ENCODE peak calls at places on chromosomes 12 and 14, in five cellular contexts. S is K562, X is H1, M is GM12878, H is A549. A is an unnamed sample.

GRCh38 chr12:46071335-46071734 is 81.0 kb upstream of the SCAF11 start:
- DNase-seq in S (no peak), M (no peak), H (peak; percentile 9), X (no peak), A (no peak)

GRCh38 chr14:100904307-100905019 is 941 bp upstream of the RTL1 start:
- DNase-seq in H (peak; percentile 34), M (no peak), S (no peak), X (no peak), A (no peak)

GRCh38 chr14:72699852-72700257 is 194.0 kb downstream of the DPF3 start:
- DNase-seq in X (no peak), S (no peak), H (peak; percentile 14), M (no peak), A (peak; percentile 83)

GRCh38 chr12:92253301-92253700 is 107.7 kb upstream of the BTG1 start:
- DNase-seq in H (no peak), X (no peak), M (no peak), S (no peak), A (peak; percentile 4)

GRCh38 chr12:25236626-25237025 is 14.1 kb downstream of the KRAS start:
- DNase-seq in S (no peak), M (no peak), H (no peak), X (no peak), A (peak; percentile 51)

GRCh38 chr14:68688872-68689371 is 103.9 kb downstream of the ZFP36L1 start:
- DNase-seq in H (peak; percentile 58), M (no peak), X (no peak), S (no peak), A (peak; percentile 76)

GRCh38 chr12:51270847-51271518 is 768 bp upstream of the SMAGP start:
- DNase-seq in M (no peak), X (no peak), H (peak; percentile 65), S (no peak), A (peak; percentile 86)

GRCh38 chr12:46214668-46215429 is 54.0 kb downstream of the SLC38A1 start:
- DNase-seq in X (no peak), S (no peak), M (peak; percentile 78), H (no peak), A (peak; percentile 36)

GRCh38 chr12:19130224-19131019 is 889 bp downstream of the PLEKHA5 start:
- DNase-seq in X (no peak), H (peak; percentile 19), S (peak; percentile 46), M (no peak), A (no peak)

GRCh38 chr12:116551952-116552749 is 7.0 kb upstream of the MAP1LC3B2 start:
- DNase-seq in M (no peak), S (no peak), X (no peak), H (no peak), A (peak; percentile 86)

GRCh38 chr12:32312049-32312670 is 87.2 kb upstream of the FGD4 start:
- DNase-seq in M (peak; percentile 21), X (no peak), H (peak; percentile 80), S (no peak), A (peak; percentile 72)

GRCh38 chr14:103549361-103550311 is 12.8 kb downstream of the BAG5 start:
- DNase-seq in S (no peak), X (no peak), M (no peak), H (no peak), A (no peak)

GRCh38 chr12:32083489-32083888 is 23.2 kb upstream of the BICD1 start:
- DNase-seq in S (no peak), H (no peak), M (no peak), X (no peak), A (peak; percentile 80)

GRCh38 chr12:73452672-73453469 is 1084.8 kb upstream of the ATXN7L3B start:
- DNase-seq in H (no peak), X (no peak), M (no peak), S (no peak), A (no peak)

GRCh38 chr12:131091413-131091975 is 137.8 kb downstream of the ADGRD1 start:
- DNase-seq in S (no peak), X (no peak), H (no peak), M (peak; percentile 80), A (no peak)

GRCh38 chr12:92675092-92675865 is 27.5 kb upstream of the PLEKHG7 start:
- DNase-seq in M (no peak), S (no peak), H (no peak), X (no peak), A (peak; percentile 18)

GRCh38 chr12:89919241-89919906 is 210.7 kb upstream of the ATP2B1 start:
- DNase-seq in X (no peak), M (no peak), H (no peak), S (no peak), A (no peak)

GRCh38 chr14:32383337-32384009 is 54.4 kb downstream of the AKAP6 start:
- DNase-seq in X (no peak), H (no peak), M (no peak), S (no peak), A (no peak)

DNA sequence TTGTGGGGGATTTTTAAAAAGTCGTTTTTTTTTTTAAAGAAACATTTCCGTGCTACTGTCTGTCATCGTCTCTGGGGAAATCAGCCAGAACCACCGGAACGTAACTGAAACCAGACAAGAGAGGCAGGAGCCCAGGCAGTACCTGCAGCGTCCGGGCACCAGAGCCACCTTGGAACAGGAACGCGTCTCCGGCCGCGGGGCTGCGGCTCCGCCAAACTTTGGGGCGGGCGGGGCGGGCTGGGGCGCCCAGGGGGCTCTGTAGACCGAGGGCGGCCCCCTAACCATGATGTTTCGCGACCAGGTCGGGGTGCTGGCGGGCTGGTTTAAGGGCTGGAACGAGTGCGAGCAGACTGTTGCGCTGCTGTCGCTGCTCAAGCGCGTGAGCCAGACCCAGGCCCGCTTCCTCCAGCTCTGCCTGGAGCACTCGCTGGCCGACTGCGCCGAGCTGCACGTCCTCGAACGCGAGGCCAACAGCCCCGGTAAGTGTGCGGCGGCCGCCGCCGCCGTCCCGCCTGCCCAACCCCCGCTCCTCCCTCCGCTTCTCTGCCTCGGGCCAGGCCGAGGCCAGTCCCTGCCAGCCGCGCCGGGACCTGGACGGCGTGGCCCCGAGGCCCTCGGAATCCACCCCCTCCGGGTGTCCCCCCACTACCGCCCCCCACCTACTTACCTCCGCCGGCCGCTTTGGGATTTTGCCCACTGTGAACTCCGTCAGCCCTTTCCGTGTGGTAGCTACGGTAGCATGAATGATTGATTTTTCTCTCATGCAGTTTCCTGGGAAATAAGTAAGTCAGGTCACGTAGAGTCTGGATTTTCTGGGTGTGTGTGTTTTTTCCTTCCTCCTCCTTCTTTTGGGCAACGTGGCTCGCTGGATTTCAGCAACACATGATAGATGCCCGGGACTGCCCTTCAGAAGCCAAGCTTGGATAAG is 970 bp downstream of the SAMD4A start:
- DNase-seq in S (peak; percentile 18), X (no peak), H (peak; percentile 59), M (no peak), A (no peak)
- TF ChIP-seq RAD21 in S (no peak), X (peak; percentile 18), H (no peak), M (no peak), A (no peak)

GRCh38 chr12:113087193-113087592 is 30.7 kb downstream of the DTX1 start:
- DNase-seq in M (no peak), X (no peak), H (no peak), S (no peak), A (no peak)

GRCh38 chr12:113088971-113089756 is 32.6 kb downstream of the DTX1 start:
- DNase-seq in S (no peak), M (peak; percentile 64), H (no peak), X (no peak), A (no peak)

GRCh38 chr12:113083863-113084430 is 27.4 kb downstream of the DTX1 start:
- DNase-seq in S (no peak), M (no peak), H (no peak), X (no peak), A (no peak)

GRCh38 chr12:113088037-113088436 is 31.5 kb downstream of the DTX1 start:
- DNase-seq in X (no peak), H (no peak), S (no peak), M (no peak), A (no peak)

DNA sequence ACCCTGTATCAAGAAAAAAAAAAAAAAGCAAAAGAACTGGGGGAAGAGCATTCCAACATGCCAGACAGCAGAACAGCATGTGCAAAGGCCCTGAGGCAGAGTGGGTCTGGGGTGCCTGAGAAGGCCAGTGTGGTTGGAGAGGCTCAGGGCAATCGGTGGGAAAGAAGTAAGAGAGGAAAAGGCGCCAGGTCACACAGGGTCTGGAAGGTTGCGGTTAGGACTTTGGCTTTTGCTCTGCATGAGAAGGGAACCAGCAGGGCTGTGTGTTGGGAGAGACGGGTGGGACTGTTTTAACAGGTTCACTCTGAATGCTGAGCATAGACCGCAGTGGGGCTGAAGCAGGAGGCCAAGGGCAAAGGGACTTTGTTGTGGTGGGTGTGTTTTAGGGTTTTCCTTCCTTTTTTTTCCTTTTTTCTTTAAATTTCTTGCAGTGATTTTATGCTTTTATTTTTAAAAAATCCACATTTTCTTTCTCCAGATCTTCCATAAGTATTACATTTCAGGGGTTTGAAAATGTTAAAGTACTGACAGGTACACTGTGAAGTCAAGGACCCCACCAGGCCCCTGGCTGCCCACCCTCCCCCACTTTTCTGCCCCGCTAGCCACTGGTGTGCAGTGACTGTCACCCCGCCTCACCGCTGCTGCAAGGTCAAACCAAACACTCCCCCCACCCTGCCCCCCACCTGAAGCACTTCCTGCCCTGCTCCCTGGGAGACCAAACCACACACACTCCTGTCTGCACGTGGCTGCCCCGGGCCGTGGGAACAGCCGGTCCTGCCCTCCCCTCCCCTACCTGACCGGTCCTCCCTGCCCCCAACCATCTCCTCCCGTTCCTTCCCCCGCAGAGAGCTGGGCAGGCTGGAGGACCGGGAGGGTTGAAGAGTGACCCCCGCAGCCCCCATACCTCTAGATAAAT is 30.0 kb downstream of the DTX1 start:
- DNase-seq in S (no peak), M (peak; percentile 62), X (no peak), H (no peak), A (no peak)
- TF ChIP-seq RAD21 in S (no peak), M (no peak), X (no peak), H (no peak), A (no peak)

DNA sequence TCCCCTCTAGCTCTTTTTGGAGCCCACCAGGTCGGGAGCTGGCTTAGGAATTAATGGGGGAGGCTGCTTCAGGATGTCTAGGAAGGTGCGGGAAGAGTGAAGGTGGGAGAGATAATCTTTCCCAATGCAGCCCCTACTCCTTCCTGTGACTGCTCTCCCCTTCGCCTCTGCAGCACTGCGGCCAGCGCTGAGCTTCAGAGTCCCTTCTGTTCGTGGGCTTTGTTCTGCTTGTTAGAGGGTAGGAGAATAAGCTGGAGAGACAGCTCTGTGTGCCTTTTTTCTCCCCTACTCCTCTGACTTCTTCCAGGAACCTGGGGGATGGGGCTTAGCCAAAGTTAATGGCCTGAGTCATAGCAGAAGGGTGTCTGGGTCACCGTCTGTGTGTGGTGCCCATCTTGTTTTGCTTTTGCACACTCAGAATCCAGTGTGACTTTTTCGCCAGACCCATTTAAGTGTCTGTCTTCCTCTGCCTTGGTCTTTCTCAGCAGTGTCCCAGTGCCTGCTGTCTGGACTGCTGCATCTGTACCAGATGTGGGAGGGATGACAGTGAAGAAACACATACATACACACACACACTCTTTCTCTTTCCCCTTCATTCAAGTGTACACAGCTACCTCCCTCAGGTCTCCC is 3.0 kb downstream of the KIF5A start:
- DNase-seq in S (peak; percentile 24), M (no peak), H (no peak), X (no peak), A (peak; percentile 36)
- TF ChIP-seq RAD21 in S (no peak), M (no peak), H (no peak), X (no peak), A (no peak)

DNA sequence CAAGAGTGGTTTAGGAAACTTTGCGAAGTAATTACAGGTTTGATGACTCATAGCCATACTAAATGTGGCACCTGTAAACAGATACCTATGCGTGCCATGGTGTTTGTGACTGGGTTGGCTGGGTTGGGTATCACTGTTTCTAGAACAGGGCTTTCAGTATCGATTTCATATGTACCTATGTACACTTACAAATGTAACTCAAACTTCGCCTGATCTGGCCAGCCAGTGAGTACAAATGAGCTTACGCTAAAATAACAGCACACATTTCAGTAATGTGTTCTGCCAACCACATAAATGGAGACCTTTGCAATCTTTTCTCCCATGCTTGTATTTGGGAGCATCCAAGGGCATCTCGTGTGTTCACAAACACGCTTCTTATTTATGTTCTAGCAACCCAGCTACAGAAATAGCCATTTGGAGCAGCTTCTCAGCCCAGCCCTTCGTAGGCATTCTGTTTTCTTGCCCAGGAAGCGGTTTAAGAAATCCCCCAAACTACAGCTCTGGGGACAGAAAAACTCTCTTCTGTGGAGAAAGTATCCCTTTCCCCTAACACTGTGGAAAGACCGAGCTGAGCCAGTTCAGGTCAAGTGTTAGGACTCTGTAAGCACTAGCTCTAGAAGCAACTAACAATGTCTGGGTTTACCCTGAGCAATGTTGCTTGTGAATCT is 42.3 kb upstream of the MDM1 start:
- DNase-seq in M (peak; percentile 98), X (no peak), H (no peak), S (no peak), A (no peak)
- TF ChIP-seq RAD21 in M (no peak), X (no peak), H (no peak), S (no peak), A (no peak)